ENCODE peak calls at places on chromosomes 2 and 18, in four cellular contexts. A is stimulated activated CD4-positive, alpha-beta T cell treated with anti-CD3 and anti-CD28 coated beads, TNF-alpha, amount 100 ng/mL, for 1 hour; C is neural progenitor cell; H is naive thymus-derived CD8-positive, alpha-beta T cell. J is an unnamed sample.

GRCh38 chr2:75632091-75632704 is 14.4 kb upstream of the MRPL19 start:
- DNase-seq in A (no peak), C (no peak), H (no peak), J (no peak)

GRCh38 chr2:54212456-54212855 is 43.6 kb downstream of the TSPYL6 start:
- DNase-seq in A (no peak), C (no peak), H (no peak), J (no peak)

GRCh38 chr2:237637429-237638135 is 10.2 kb downstream of the LRRFIP1 start:
- DNase-seq in A (no peak), C (no peak), H (no peak), J (no peak)

GRCh38 chr2:99880148-99880983 is 262.0 kb downstream of the AFF3 start:
- DNase-seq in A (no peak), C (no peak), H (no peak), J (no peak)

GRCh38 chr2:148132400-148132799 is 111.5 kb downstream of the MBD5 start:
- DNase-seq in A (no peak), C (no peak), H (no peak), J (no peak)

GRCh38 chr2:69956580-69956979 is 4.9 kb downstream of the ASPRV1 start:
- DNase-seq in A (no peak), C (no peak), H (no peak), J (no peak)

GRCh38 chr2:88754585-88755305 is 63.3 kb downstream of the RPIA start:
- DNase-seq in A (no peak), C (no peak), H (no peak), J (no peak)

GRCh38 chr2:156156580-156156979 is 175.9 kb downstream of the NR4A2 start:
- DNase-seq in A (no peak), C (peak), H (no peak), J (no peak)

GRCh38 chr2:45860136-45861106 is 208.9 kb downstream of the PRKCE start:
- DNase-seq in A (no peak), C (no peak), H (peak), J (peak)

GRCh38 chr2:152755029-152755428 is 36.6 kb downstream of the ARL6IP6 start:
- DNase-seq in A (no peak), C (peak), H (no peak), J (no peak)

GRCh38 chr2:222835142-222835822 is 25.6 kb upstream of the ACSL3 start:
- DNase-seq in A (no peak), C (no peak), H (no peak), J (peak)

GRCh38 chr2:128642801-128643200 is 324.1 kb upstream of the HS6ST1 start:
- DNase-seq in A (no peak), C (no peak), H (no peak), J (no peak)

GRCh38 chr2:213914510-213914909 is 496.3 kb upstream of the VWC2L start:
- DNase-seq in A (no peak), C (no peak), H (no peak), J (no peak)

GRCh38 chr2:91442246-91442905 is 2750.9 kb downstream of the RPIA start:
- DNase-seq in A (no peak), C (peak), H (peak), J (no peak)

GRCh38 chr18:73283788-73284187 is 416.0 kb upstream of the NETO1 start:
- DNase-seq in A (no peak), C (no peak), H (no peak), J (no peak)

GRCh38 chr2:69780907-69781306 is 39.0 kb downstream of the ANXA4 start:
- DNase-seq in A (no peak), C (no peak), H (no peak), J (no peak)

GRCh38 chr2:111634995-111635538 is 248.9 kb downstream of the ANAPC1 start:
- DNase-seq in A (no peak), C (no peak), H (no peak), J (no peak)

GRCh38 chr2:185215497-185215896 is 523.1 kb upstream of the FSIP2 start:
- DNase-seq in A (no peak), C (peak), H (no peak), J (no peak)

GRCh38 chr2:230932556-230933511 is 7.8 kb upstream of the GPR55 start:
- DNase-seq in A (no peak), C (no peak), H (no peak), J (no peak)